ENCODE peak calls at places on chromosomes 12 and 14, in ten cellular contexts. P is activated CD4-positive, alpha-beta T cell treated with anti-CD3 and anti-CD28 coated beads, Interleukin-2, amount 50 U/mL, for 48 hours; W is HCEC 1CT; S is GM10248; Z is activated CD4-positive, CD25-positive, alpha-beta regulatory T cell; I is CD8-positive, alpha-beta T cell; N is GM06990; T is AG08395; O is RPMI7951; B is amniotic stem cell. A is an unnamed sample.

GRCh38 chr14:51628230-51628629 is 23.5 kb upstream of the FRMD6 start:
- DNase-seq in W (no peak), Z (no peak), O (no peak), S (no peak), B (no peak), I (no peak), T (no peak), P (no peak), N (no peak), A (no peak)

GRCh38 chr14:74326369-74327152 is 21.7 kb upstream of the VRTN start:
- DNase-seq in S (no peak), Z (no peak), P (no peak), W (no peak), I (no peak), O (no peak), T (no peak), N (no peak), B (no peak), A (peak; percentile 96)

GRCh38 chr12:28189774-28190320 is 409 bp upstream of the CCDC91 start:
- DNase-seq in N (no peak), T (no peak), B (no peak), P (peak; percentile 22), Z (no peak), I (no peak), S (no peak), O (peak; percentile 43), W (no peak), A (no peak)

GRCh38 chr14:29803045-29803444 is 124.6 kb downstream of the PRKD1 start:
- DNase-seq in Z (no peak), I (no peak), S (no peak), P (no peak), W (no peak), N (no peak), O (no peak), B (no peak), T (no peak), A (no peak)

GRCh38 chr14:37655418-37655817 is 60.0 kb downstream of the TTC6 start:
- DNase-seq in Z (no peak), B (no peak), T (no peak), S (no peak), I (no peak), P (no peak), W (peak; percentile 22), O (no peak), N (no peak), A (no peak)

GRCh38 chr12:2124466-2125023 is 71.8 kb downstream of the CACNA1C start:
- DNase-seq in S (no peak), P (no peak), T (no peak), W (no peak), Z (no peak), O (no peak), B (no peak), N (no peak), I (no peak), A (no peak)

GRCh38 chr12:47039079-47039478 is 40.3 kb upstream of the PCED1B start:
- DNase-seq in Z (no peak), O (no peak), S (no peak), B (no peak), I (no peak), P (no peak), W (no peak), N (no peak), T (no peak), A (no peak)

GRCh38 chr12:26195641-26196423 is 459 bp downstream of the SSPN start:
- DNase-seq in S (peak; percentile 34), T (peak; percentile 36), P (peak; percentile 5), Z (no peak), B (peak; percentile 50), W (peak; percentile 41), N (peak; percentile 23), I (no peak), O (peak; percentile 60), A (peak; percentile 61)

GRCh38 chr12:93634416-93634815 is 42.8 kb upstream of the CRADD start:
- DNase-seq in N (no peak), W (peak; percentile 83), S (no peak), B (no peak), O (no peak), T (peak; percentile 22), Z (no peak), P (no peak), I (no peak), A (no peak)

GRCh38 chr12:32482226-32482625 is 82.9 kb downstream of the FGD4 start:
- DNase-seq in T (no peak), Z (no peak), O (no peak), P (no peak), B (no peak), S (peak; percentile 31), W (no peak), N (no peak), I (no peak), A (no peak)

GRCh38 chr12:132355742-132356681 is 26.6 kb upstream of the GALNT9 start:
- DNase-seq in B (no peak), N (no peak), O (no peak), S (no peak), P (no peak), I (no peak), T (no peak), W (no peak), Z (no peak), A (no peak)

GRCh38 chr14:68297871-68298468 is 478.4 kb downstream of the RAD51B start:
- DNase-seq in T (peak; percentile 32), B (no peak), Z (no peak), O (peak; percentile 73), N (no peak), I (no peak), W (peak; percentile 32), P (no peak), S (no peak), A (peak; percentile 52)

GRCh38 chr12:41944241-41944640 is 200.4 kb downstream of the GXYLT1 start:
- DNase-seq in O (no peak), W (no peak), S (no peak), N (no peak), Z (no peak), T (peak; percentile 2), B (no peak), P (no peak), I (no peak), A (no peak)

A was measured in H9.